ENCODE peak calls at places on chromosomes 16 and 17, in eight cellular contexts. O is EL, Y is left cardiac atrium, A is globus pallidus, R is NCI-H2081, S is NCI-H1092 treated with DMSO at 0.1 percent for 48 hours, W is tibial artery, F is substantia nigra. D is an unnamed sample.

GRCh38 chr17:39194985-39195524 is 2.4 kb downstream of the CACNB1 start:
- DNase-seq in O (no peak), Y (no peak), A (no peak), R (no peak), S (no peak), W (peak), F (peak), D (no peak)

GRCh38 chr16:73483934-73484712 is 436.2 kb upstream of the ZFHX3 start:
- DNase-seq in O (peak), Y (no peak), A (no peak), R (no peak), S (no peak), W (no peak), F (no peak), D (no peak)

GRCh38 chr17:81703747-81704654 is 834 bp downstream of the MRPL12 start:
- DNase-seq in O (no peak), Y (no peak), A (no peak), R (no peak), S (peak), W (no peak), F (no peak), D (no peak)

GRCh38 chr17:44829558-44830358 is at the start of gene GJC1:
- DNase-seq in O (peak), Y (peak), A (no peak), R (peak), S (no peak), W (peak), F (no peak), D (peak)

GRCh38 chr17:82215095-82215971 is 2.7 kb upstream of the CCDC57 start:
- DNase-seq in O (no peak), Y (no peak), A (no peak), R (no peak), S (no peak), W (no peak), F (no peak), D (peak)

GRCh38 chr16:56956756-56957155 is 5.0 kb upstream of the CETP start:
- DNase-seq in O (no peak), Y (no peak), A (no peak), R (no peak), S (no peak), W (peak), F (no peak), D (no peak)

GRCh38 chr17:79917902-79918484 is 78.8 kb upstream of the CBX4 start:
- DNase-seq in O (no peak), Y (no peak), A (no peak), R (no peak), S (no peak), W (no peak), F (no peak), D (no peak)

GRCh38 chr17:50079334-50080095 is 15.6 kb upstream of the PDK2 start:
- DNase-seq in O (no peak), Y (no peak), A (no peak), R (no peak), S (no peak), W (peak), F (no peak), D (peak)

GRCh38 chr17:77352441-77352840 is 211.7 kb downstream of the SEC14L1 start:
- DNase-seq in O (no peak), Y (no peak), A (no peak), R (no peak), S (no peak), W (no peak), F (no peak), D (no peak)